ENCODE peak calls at places on chromosomes 13 and 19, in seven cellular contexts. D, L, B, Y, O, K and F are unnamed samples. For H3K4me1, the result is how much of the 10 kb centered on the place peaks cover.

GRCh38 chr19:41478171-41478570 is 35.2 kb downstream of the ERICH4 start:
- DNase-seq in B (no peak), D (no peak), Y (peak), O (no peak), L (no peak), K (no peak), F (no peak)

GRCh38 chr13:31105020-31105800 is 56.5 kb downstream of the HSPH1 start:
- DNase-seq in L (no peak), D (no peak), K (no peak), O (peak), B (no peak), Y (no peak), F (no peak)

GRCh38 chr19:34963531-34964406 is at the start of gene ZNF792:
- DNase-seq in B (peak), L (peak), O (peak), K (peak), Y (peak), D (peak), F (peak)

GRCh38 chr19:13154911-13155471 is 4.8 kb downstream of the IER2 start:
- DNase-seq in D (peak), O (peak), B (peak), K (peak), Y (no peak), L (peak), F (peak)

GRCh38 chr19:11767633-11768133 is 883 bp downstream of the ZNF441 start:
- DNase-seq in O (peak), D (peak), B (peak), L (no peak), Y (peak), K (peak), F (peak)

GRCh38 chr13:86792153-86792651 is 879.0 kb upstream of the SLITRK5 start:
- DNase-seq in D (no peak), Y (no peak), O (no peak), K (no peak), B (no peak), L (no peak), F (no peak)

GRCh38 chr19:50826492-50827240 is 3.1 kb upstream of the KLK1 start:
- DNase-seq in K (no peak), O (no peak), Y (no peak), D (no peak), L (no peak), B (no peak), F (no peak)

GRCh38 chr19:17865364-17866311 is 5.9 kb downstream of the RPL18A start:
- DNase-seq in Y (no peak), L (peak), D (peak), B (no peak), K (peak), O (no peak), F (peak)

GRCh38 chr19:5018224-5019015 is 49.5 kb downstream of the KDM4B start:
- DNase-seq in O (no peak), D (no peak), B (no peak), Y (no peak), L (no peak), K (no peak), F (no peak)

GRCh38 chr13:38952827-38953226 is 37.8 kb downstream of the STOML3 start:
- DNase-seq in K (no peak), Y (no peak), D (no peak), B (no peak), L (no peak), O (no peak), F (no peak)

GRCh38 chr13:54859827-54860226 is 1831.2 kb downstream of the OLFM4 start:
- DNase-seq in D (no peak), B (no peak), K (no peak), L (no peak), O (no peak), Y (no peak), F (no peak)

GRCh38 chr13:102729560-102730275 is 34.9 kb upstream of the METTL21C start:
- DNase-seq in O (no peak), L (no peak), D (no peak), K (no peak), B (no peak), Y (no peak), F (no peak)

GRCh38 chr19:39400997-39401548 is 5.6 kb upstream of the ZFP36 start:
- DNase-seq in B (no peak), D (no peak), L (no peak), Y (no peak), O (no peak), K (no peak), F (no peak)

GRCh38 chr19:49820125-49820524 is 2.0 kb downstream of the MED25 start:
- DNase-seq in Y (no peak), L (no peak), O (no peak), B (no peak), K (no peak), D (no peak), F (no peak)

GRCh38 chr13:112583592-112584277 is 4.2 kb downstream of the TUBGCP3 start:
- DNase-seq in L (no peak), B (peak), Y (no peak), K (peak), O (peak), D (peak), F (no peak)

GRCh38 chr13:108551674-108552073 is 77.7 kb upstream of the MYO16 start:
- DNase-seq in O (no peak), B (no peak), L (no peak), K (no peak), D (no peak), Y (no peak), F (no peak)

GRCh38 chr13:50244913-50245574 is 229.8 kb downstream of the KCNRG start:
- DNase-seq in L (peak), D (no peak), O (no peak), K (peak), Y (no peak), B (no peak), F (peak)

GRCh38 chr13:29073762-29074161 is 253.6 kb downstream of the MTUS2 start:
- DNase-seq in O (no peak), D (no peak), L (no peak), K (no peak), B (no peak), Y (no peak), F (no peak)

GRCh38 chr19:1063909-1064660 is 2.9 kb upstream of the ARHGAP45 start:
- DNase-seq in K (peak), O (no peak), Y (no peak), L (no peak), D (peak), B (peak), F (peak)

GRCh38 chr19:48511800-48512503 is at the start of gene LMTK3:
- DNase-seq in K (no peak), L (no peak), O (no peak), Y (no peak), B (no peak), D (peak), F (peak)

GRCh38 chr19:17333611-17334413 is 843 bp downstream of the ANO8 start:
- DNase-seq in B (no peak), O (no peak), K (no peak), D (peak), L (peak), Y (no peak), F (no peak)

GRCh38 chr19:41530761-41531301 is 45.1 kb upstream of the CEACAM21 start:
- DNase-seq in L (no peak), K (no peak), Y (no peak), B (no peak), D (no peak), O (peak), F (no peak)

GRCh38 chr13:43686557-43686956 is 100.2 kb downstream of the ENOX1 start:
- DNase-seq in O (no peak), B (peak), D (no peak), L (no peak), Y (peak), K (no peak), F (peak)

GRCh38 chr19:32154418-32154817 is 191.0 kb upstream of the ZNF507 start:
- DNase-seq in L (no peak), Y (no peak), K (no peak), D (no peak), O (no peak), B (no peak), F (no peak)

DNA sequence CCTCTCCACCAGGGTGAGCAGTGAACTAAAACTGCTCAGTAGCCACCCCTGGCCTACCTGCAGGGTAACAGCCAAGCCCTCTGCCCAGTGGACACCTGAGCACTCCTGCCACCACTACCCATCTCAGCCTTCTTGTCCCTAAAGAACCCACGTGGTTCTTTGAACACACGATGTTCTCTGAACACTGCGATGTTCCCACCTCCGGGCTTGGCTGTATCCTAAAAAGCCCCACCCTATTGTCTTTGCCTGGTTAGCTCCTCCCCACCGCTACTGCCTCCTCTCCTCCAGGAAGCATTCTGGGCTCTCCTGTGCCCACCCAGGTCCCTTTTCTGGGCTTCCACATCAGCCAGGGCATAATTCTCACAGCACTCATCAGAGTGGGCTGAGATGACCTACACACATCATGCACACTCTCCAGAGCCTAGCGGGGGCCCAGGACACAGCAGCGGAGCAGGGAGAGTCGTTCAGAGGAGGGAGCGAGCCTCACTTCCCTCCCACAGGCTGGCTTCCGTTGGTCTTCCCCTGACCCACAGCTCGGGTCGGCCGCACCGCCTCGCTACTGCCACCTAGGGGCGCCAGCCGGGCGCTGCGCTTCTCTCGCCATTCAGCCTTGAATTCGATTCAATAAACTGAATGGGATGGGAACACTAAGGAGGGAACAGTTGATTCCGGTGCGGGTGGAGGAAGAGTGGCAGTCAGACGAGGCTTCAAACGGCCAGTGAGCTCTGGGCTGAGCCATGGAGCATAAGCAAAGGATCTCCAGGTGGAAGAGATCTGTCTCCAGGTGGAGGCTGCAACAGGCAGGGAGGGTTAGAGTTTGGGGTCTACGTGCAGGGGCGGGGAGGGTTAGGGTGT is 3.2 kb downstream of the ELAVL1 start:
- DNase-seq in O (peak), Y (peak), K (peak), B (peak), D (peak), L (peak), F (peak)
- H3K4me1 ChIP-seq in O (half or more), Y (under half), K (under half), B (half or more), D (under half), L (under half), F (under half)

GRCh38 chr19:21197589-21198295 is 55.9 kb downstream of the ZNF431 start:
- DNase-seq in Y (no peak), D (no peak), B (no peak), L (no peak), O (no peak), K (no peak), F (no peak)

DNA sequence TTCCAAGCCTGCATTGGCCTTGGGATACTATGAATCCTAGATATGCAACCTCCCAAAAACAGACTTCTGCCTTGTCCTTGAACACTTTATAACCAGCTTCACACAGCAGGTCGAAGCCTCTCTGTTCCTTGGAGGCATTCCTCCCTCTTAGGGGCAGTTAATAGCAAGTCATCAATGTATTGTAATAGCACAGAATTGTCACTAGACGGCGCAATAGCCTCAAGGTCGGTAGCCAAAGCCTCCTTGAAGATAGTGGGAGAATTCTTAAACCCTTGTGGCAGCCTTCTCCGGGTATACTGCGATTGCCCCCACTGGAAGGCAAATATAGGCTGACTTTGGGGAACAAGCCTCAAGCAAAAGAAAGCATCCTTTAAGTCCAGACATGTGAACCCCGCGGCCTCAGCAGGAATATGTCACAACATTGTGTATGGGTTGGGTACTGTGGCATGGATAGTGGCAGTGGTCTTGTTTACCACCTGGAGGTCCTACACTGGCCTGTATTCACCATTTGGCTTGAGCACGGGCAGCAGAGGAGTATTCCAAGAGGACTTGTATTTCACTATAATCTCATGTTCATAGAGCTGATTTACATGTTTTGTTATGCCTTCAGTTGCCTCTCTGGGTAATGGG is 61.1 kb downstream of the ZNF431 start:
- DNase-seq in O (peak), B (no peak), L (peak), K (no peak), Y (no peak), D (peak), F (no peak)
- TF ChIP-seq CTCF in O (peak), B (peak), L (peak), K (peak), Y (peak), D (peak), F (peak)

GRCh38 chr13:53165201-53165600 is 136.6 kb downstream of the OLFM4 start:
- DNase-seq in O (no peak), K (no peak), B (no peak), Y (no peak), L (no peak), D (no peak), F (no peak)
- H3K4me1 ChIP-seq in O (under half), K (under half), B (under half), Y (under half), L (under half), D (under half), F (under half)

GRCh38 chr13:106755542-106755941 is 187.6 kb upstream of the ARGLU1 start:
- DNase-seq in Y (no peak), D (no peak), K (no peak), L (no peak), B (no peak), O (no peak), F (no peak)
- TF ChIP-seq CTCF in Y (no peak), D (no peak), K (no peak), L (no peak), B (no peak), O (no peak), F (no peak)

GRCh38 chr19:19600793-19601346 is 17.6 kb downstream of the PBX4 start:
- DNase-seq in O (no peak), B (no peak), L (no peak), K (no peak), D (no peak), Y (no peak), F (no peak)

GRCh38 chr19:19606021-19606420 is 12.5 kb downstream of the PBX4 start:
- DNase-seq in B (no peak), Y (no peak), O (no peak), D (peak), K (peak), L (peak), F (no peak)

GRCh38 chr19:19602713-19603320 is 15.7 kb downstream of the PBX4 start:
- DNase-seq in K (no peak), B (no peak), Y (no peak), O (no peak), D (no peak), L (no peak), F (no peak)

GRCh38 chr19:19599190-19599535 is 19.3 kb downstream of the PBX4 start:
- DNase-seq in D (no peak), Y (no peak), K (no peak), B (no peak), O (no peak), L (no peak), F (no peak)

DNA sequence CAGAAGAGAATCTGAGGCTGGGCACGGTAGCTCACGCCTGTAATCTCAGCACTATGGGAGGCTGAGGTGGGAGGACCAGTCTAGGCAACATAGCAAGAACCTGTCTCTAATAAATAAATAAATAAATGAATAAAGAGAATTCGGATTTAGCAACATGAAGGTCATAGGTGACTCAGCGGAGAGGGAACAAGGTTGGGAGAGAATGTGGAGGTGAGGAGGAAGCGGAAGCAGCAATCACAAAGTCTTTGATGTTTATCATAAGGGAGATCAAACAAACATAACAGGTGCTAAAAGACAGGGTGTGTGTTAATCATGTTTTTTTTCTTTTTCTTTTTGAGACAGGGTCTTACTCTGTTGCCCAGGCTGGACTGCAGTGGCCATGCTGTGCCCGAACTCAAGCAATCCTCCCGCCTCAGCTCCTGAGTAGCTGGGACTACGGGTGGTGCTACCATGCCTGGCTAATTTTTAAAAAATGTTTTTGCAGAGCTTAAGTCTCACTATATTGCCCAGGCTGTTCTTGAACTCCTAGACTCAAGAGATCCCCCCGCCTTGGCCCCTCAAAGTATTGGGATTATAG is 16.3 kb downstream of the PBX4 start:
- DNase-seq in L (no peak), Y (no peak), D (peak), K (peak), B (no peak), O (no peak), F (no peak)
- H3K4me1 ChIP-seq in L (under half), Y (under half), D (under half), K (under half), B (under half), O (under half), F (under half)

GRCh38 chr13:111175948-111176347 is 60.8 kb downstream of the ARHGEF7 start:
- DNase-seq in Y (no peak), D (no peak), O (no peak), B (no peak), K (no peak), L (no peak), F (no peak)
- TF ChIP-seq CTCF in Y (no peak), D (no peak), O (no peak), B (no peak), K (no peak), L (no peak), F (no peak)